ENCODE peak calls at places on chromosomes 13 and 19, in seven cellular contexts. G is mesenchymal stem cell, D is IMR-90, Y is H1, M is H9, Z is mesendoderm, C is trophoblast cell. T is an unnamed sample.

GRCh38 chr13:44108345-44108858 is 228.7 kb downstream of the LACC1 start:
- DNase-seq in G (no peak), D (no peak), Y (no peak), M (no peak), Z (peak), C (peak), T (no peak)

GRCh38 chr13:52638929-52639328 is 3.3 kb upstream of the HNRNPA1L2 start:
- DNase-seq in G (no peak), D (no peak), Y (no peak), M (no peak), Z (no peak), C (no peak), T (no peak)

GRCh38 chr13:19960673-19961015 is 2.1 kb downstream of the ZMYM2 start:
- DNase-seq in G (peak), D (no peak), Y (no peak), M (no peak), Z (no peak), C (no peak), T (no peak)

GRCh38 chr19:29552454-29553280 is 26.9 kb downstream of the VSTM2B start:
- DNase-seq in G (no peak), D (no peak), Y (peak), M (peak), Z (no peak), C (no peak), T (no peak)

GRCh38 chr19:1054102-1055027 is 12.6 kb upstream of the ARHGAP45 start:
- DNase-seq in G (no peak), D (no peak), Y (no peak), M (no peak), Z (no peak), C (no peak), T (no peak)

GRCh38 chr13:30739646-30740642 is 4.6 kb downstream of the ALOX5AP start:
- DNase-seq in G (peak), D (peak), Y (no peak), M (no peak), Z (peak), C (no peak), T (no peak)

GRCh38 chr19:39543477-39543857 is 3.5 kb upstream of the EID2 start:
- DNase-seq in G (no peak), D (no peak), Y (no peak), M (no peak), Z (no peak), C (peak), T (no peak)

GRCh38 chr13:51453308-51453958 is 597 bp upstream of the INTS6 start:
- DNase-seq in G (peak), D (no peak), Y (no peak), M (no peak), Z (no peak), C (no peak), T (no peak)

GRCh38 chr13:32284927-32285632 is 30.1 kb downstream of the ZAR1L start:
- DNase-seq in G (no peak), D (peak), Y (no peak), M (no peak), Z (peak), C (no peak), T (peak)

GRCh38 chr13:51681037-51681678 is 96.9 kb downstream of the WDFY2 start:
- DNase-seq in G (peak), D (peak), Y (no peak), M (no peak), Z (no peak), C (no peak), T (no peak)

GRCh38 chr13:112885782-112886268 is 83.2 kb upstream of the MCF2L start:
- DNase-seq in G (peak), D (peak), Y (peak), M (peak), Z (peak), C (peak), T (peak)

GRCh38 chr19:29662604-29663404 is 2.5 kb upstream of the PLEKHF1 start:
- DNase-seq in G (peak), D (peak), Y (no peak), M (no peak), Z (peak), C (peak), T (no peak)

GRCh38 chr19:52170304-52170703 is 1.1 kb downstream of the ZNF836 start:
- DNase-seq in G (peak), D (no peak), Y (no peak), M (no peak), Z (no peak), C (no peak), T (no peak)

GRCh38 chr19:22533761-22534160 is 100.4 kb upstream of the ZNF492 start:
- DNase-seq in G (no peak), D (no peak), Y (no peak), M (no peak), Z (no peak), C (no peak), T (no peak)

GRCh38 chr13:113598081-113598410 is 13.5 kb downstream of the TFDP1 start:
- DNase-seq in G (no peak), D (no peak), Y (no peak), M (peak), Z (no peak), C (no peak), T (no peak)

GRCh38 chr13:26483546-26483945 is 73.9 kb upstream of the WASF3 start:
- DNase-seq in G (no peak), D (no peak), Y (no peak), M (no peak), Z (no peak), C (no peak), T (no peak)

GRCh38 chr13:24662195-24663088 is 17.8 kb upstream of the ATP12A start:
- DNase-seq in G (no peak), D (no peak), Y (no peak), M (no peak), Z (no peak), C (no peak), T (no peak)

GRCh38 chr19:45767881-45768643 is 990 bp downstream of the SIX5 start:
- DNase-seq in G (peak), D (peak), Y (peak), M (peak), Z (peak), C (peak), T (peak)

GRCh38 chr19:49425922-49426592 is 869 bp downstream of the GFY start:
- DNase-seq in G (no peak), D (no peak), Y (peak), M (peak), Z (peak), C (no peak), T (no peak)

GRCh38 chr19:38274734-38275133 is 10.4 kb downstream of the SPINT2 start:
- DNase-seq in G (no peak), D (no peak), Y (no peak), M (no peak), Z (no peak), C (no peak), T (no peak)

GRCh38 chr19:34675919-34676318 is 1.0 kb downstream of the SCGB2B2 start:
- DNase-seq in G (no peak), D (no peak), Y (no peak), M (no peak), Z (no peak), C (no peak), T (no peak)

GRCh38 chr19:49968279-49968922 is 7.4 kb upstream of the SIGLEC11 start:
- DNase-seq in G (peak), D (no peak), Y (no peak), M (no peak), Z (no peak), C (no peak), T (no peak)

GRCh38 chr19:54281008-54281728 is at the start of gene LILRB2:
- DNase-seq in G (no peak), D (no peak), Y (no peak), M (no peak), Z (no peak), C (peak), T (no peak)

GRCh38 chr13:41271456-41272285 is 8.3 kb upstream of the MTRF1 start:
- DNase-seq in G (no peak), D (no peak), Y (no peak), M (no peak), Z (no peak), C (no peak), T (no peak)

GRCh38 chr19:33441828-33442227 is 68.3 kb downstream of the CEBPG start:
- DNase-seq in G (no peak), D (no peak), Y (no peak), M (no peak), Z (no peak), C (no peak), T (no peak)

GRCh38 chr13:112951674-112952371 is 17.2 kb upstream of the MCF2L start:
- DNase-seq in G (no peak), D (no peak), Y (no peak), M (peak), Z (no peak), C (no peak), T (no peak)

GRCh38 chr19:52270266-52270885 is 989 bp downstream of the ZNF766 start:
- DNase-seq in G (no peak), D (peak), Y (peak), M (no peak), Z (peak), C (no peak), T (no peak)

GRCh38 chr19:28961772-28962500 is 251.0 kb downstream of the UQCRFS1 start:
- DNase-seq in G (no peak), D (peak), Y (no peak), M (no peak), Z (no peak), C (peak), T (no peak)

GRCh38 chr13:101649490-101650126 is 197.1 kb downstream of the ITGBL1 start:
- DNase-seq in G (peak), D (peak), Y (no peak), M (no peak), Z (no peak), C (peak), T (no peak)

GRCh38 chr19:42267644-42268141 is 1.4 kb upstream of the CIC start:
- DNase-seq in G (no peak), D (no peak), Y (no peak), M (no peak), Z (no peak), C (peak), T (no peak)

GRCh38 chr13:50213526-50213925 is 198.3 kb downstream of the KCNRG start:
- DNase-seq in G (no peak), D (no peak), Y (no peak), M (no peak), Z (no peak), C (no peak), T (no peak)

GRCh38 chr13:39777527-39778061 is 122.1 kb downstream of the COG6 start:
- DNase-seq in G (peak), D (peak), Y (no peak), M (no peak), Z (peak), C (peak), T (no peak)

GRCh38 chr13:39779337-39780270 is 124.1 kb downstream of the COG6 start:
- DNase-seq in G (peak), D (peak), Y (no peak), M (no peak), Z (no peak), C (no peak), T (no peak)

GRCh38 chr13:39783051-39783450 is 127.6 kb downstream of the COG6 start:
- DNase-seq in G (no peak), D (no peak), Y (no peak), M (no peak), Z (no peak), C (no peak), T (no peak)

GRCh38 chr13:39784347-39784746 is 128.9 kb downstream of the COG6 start:
- DNase-seq in G (peak), D (peak), Y (no peak), M (no peak), Z (no peak), C (no peak), T (no peak)

GRCh38 chr13:39781381-39781780 is 125.9 kb downstream of the COG6 start:
- DNase-seq in G (no peak), D (no peak), Y (no peak), M (no peak), Z (no peak), C (no peak), T (no peak)
- H3K18ac ChIP-seq in G (no peak), D (no peak), Y (no peak), M (no peak), Z (no peak), C (no peak), T (no peak)

GRCh38 chr19:2375341-2376121 is 15.5 kb downstream of the TMPRSS9 start:
- DNase-seq in G (no peak), D (no peak), Y (no peak), M (no peak), Z (no peak), C (no peak), T (no peak)
- H3K4ac ChIP-seq in G (no peak), D (no peak), Y (no peak), M (no peak), Z (no peak), C (no peak), T (no peak)

GRCh38 chr13:65063753-65064152 is 2166.4 kb downstream of the PCDH9 start:
- DNase-seq in G (no peak), D (peak), Y (no peak), M (no peak), Z (no peak), C (no peak), T (no peak)
- H3K18ac ChIP-seq in G (no peak), D (no peak), Y (no peak), M (no peak), Z (no peak), C (no peak), T (no peak)

DNA sequence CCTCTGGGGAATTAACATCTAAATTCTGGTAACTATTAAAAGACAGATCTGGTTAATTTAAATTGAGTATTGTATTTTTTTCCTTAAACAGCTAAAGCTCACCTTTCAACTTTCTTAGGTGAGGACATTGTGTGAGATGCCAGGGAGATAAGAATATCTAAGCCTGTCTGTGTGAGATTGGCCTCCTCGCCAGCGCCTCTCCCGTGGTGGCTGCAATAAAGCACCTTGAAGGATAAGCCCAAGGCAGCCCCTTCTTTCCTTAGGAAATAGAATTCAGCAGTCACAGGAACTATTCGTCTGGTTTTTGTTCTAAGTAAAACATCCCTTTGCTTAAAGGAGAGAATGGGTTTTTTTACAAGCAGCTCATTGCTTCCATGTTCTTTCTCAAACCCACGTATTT is 24.6 kb downstream of the NAXD start:
- DNase-seq in G (no peak), D (no peak), Y (no peak), M (no peak), Z (peak), C (no peak), T (no peak)
- H3K4ac ChIP-seq in G (no peak), D (no peak), Y (no peak), M (no peak), Z (no peak), C (no peak), T (no peak)

DNA sequence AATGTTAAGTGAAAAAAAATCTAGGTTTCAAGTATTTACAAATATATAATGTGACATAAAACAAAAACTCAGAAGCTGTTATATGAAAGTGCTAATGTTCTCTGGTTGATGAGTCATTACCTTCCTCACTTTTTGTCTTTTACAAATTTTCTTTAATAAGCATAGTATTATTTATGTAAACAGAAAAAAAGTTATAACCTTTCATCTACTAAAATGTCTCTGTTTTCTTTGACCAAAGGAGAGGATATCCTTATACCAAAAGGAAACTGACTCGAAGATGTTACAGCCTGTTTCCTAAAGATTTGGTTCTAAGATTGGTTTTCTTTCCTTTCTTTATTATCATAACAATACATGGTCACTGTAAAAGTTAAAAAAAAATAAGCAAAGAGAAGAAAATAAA is 38.0 kb downstream of the RCBTB2 start:
- DNase-seq in G (no peak), D (no peak), Y (no peak), M (no peak), Z (no peak), C (no peak), T (no peak)
- H3K18ac ChIP-seq in G (no peak), D (no peak), Y (no peak), M (no peak), Z (no peak), C (no peak), T (no peak)

DNA sequence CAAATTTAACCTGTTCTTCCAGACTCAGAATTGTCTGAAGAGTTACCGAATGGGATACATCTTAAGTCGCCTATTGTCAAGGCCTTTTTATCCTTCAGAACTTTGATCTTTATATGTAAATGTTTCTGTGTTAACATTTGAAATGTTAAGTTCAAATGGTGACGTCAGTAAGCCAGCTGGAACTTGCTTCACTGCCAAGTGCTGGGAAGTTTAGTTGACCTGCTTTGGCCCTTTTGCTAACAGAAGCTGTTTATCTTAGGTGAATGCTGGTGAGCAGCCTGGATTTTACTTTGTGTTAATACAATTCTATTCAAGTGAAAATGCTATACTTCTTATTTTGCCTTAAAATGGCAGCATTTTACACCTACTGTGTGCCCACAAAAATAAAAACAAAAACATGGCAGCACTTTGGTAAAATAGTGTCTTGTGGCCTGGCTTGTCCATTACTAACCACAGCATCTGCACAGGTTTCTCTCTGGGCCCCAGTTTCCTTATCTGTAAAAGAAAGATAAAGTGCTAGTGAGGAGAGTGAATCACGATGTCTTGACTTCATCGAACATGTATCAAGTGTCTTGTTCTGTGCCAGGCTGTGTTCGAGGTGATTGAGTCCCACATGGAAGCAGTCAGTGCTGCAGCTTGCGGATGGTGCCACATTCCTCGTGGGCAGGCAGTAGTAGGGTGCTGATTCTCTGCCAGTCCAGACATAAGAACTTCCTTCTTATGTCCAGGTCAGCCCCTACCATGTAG is 2.2 kb downstream of the NAXD start:
- DNase-seq in G (peak), D (peak), Y (no peak), M (no peak), Z (no peak), C (no peak), T (no peak)
- H3K4ac ChIP-seq in G (no peak), D (peak), Y (no peak), M (no peak), Z (no peak), C (peak), T (no peak)

T was measured in neuronal stem cell.